ENCODE peak calls at places on chromosome X, in ten cellular contexts. One of them, this sample, is unnamed.

GRCh38 chrX:68112321-68112720 is 321.0 kb downstream of the OPHN1 start:
- DNase-seq in bronchial epithelial cell: no peak
- DNase-seq in mucosa of descending colon: no peak
- DNase-seq in endodermal cell: no peak
- DNase-seq in lower leg skin: no peak
- DNase-seq in cardiac muscle cell: peak
- DNase-seq in dorsolateral prefrontal cortex: no peak
- DNase-seq in PC-3: peak
- DNase-seq in heart left ventricle: no peak
- DNase-seq in HFF-Myc: no peak
- DNase-seq in this sample: no peak

GRCh38 chrX:155068165-155068564 is 2.8 kb downstream of the CMC4 start:
- DNase-seq in endodermal cell: no peak
- DNase-seq in bronchial epithelial cell: peak
- DNase-seq in HFF-Myc: peak
- DNase-seq in cardiac muscle cell: peak
- DNase-seq in lower leg skin: no peak
- DNase-seq in PC-3: peak
- DNase-seq in heart left ventricle: no peak
- DNase-seq in mucosa of descending colon: no peak
- DNase-seq in dorsolateral prefrontal cortex: no peak
- DNase-seq in this sample: peak

GRCh38 chrX:10415704-10416001 is 204.7 kb downstream of the MID1 start:
- DNase-seq in PC-3: peak
- DNase-seq in endodermal cell: no peak
- DNase-seq in mucosa of descending colon: no peak
- DNase-seq in heart left ventricle: no peak
- DNase-seq in dorsolateral prefrontal cortex: no peak
- DNase-seq in cardiac muscle cell: peak
- DNase-seq in HFF-Myc: no peak
- DNase-seq in lower leg skin: no peak
- DNase-seq in bronchial epithelial cell: no peak
- DNase-seq in this sample: no peak

GRCh38 chrX:151713859-151714258 is 2.0 kb upstream of the FATE1 start:
- DNase-seq in dorsolateral prefrontal cortex: no peak
- DNase-seq in endodermal cell: peak
- DNase-seq in lower leg skin: no peak
- DNase-seq in cardiac muscle cell: peak
- DNase-seq in PC-3: peak
- DNase-seq in bronchial epithelial cell: peak
- DNase-seq in heart left ventricle: no peak
- DNase-seq in HFF-Myc: no peak
- DNase-seq in mucosa of descending colon: no peak
- DNase-seq in this sample: no peak

GRCh38 chrX:154020500-154021115 is 906 bp upstream of the IRAK1 start:
- DNase-seq in mucosa of descending colon: peak
- DNase-seq in heart left ventricle: no peak
- DNase-seq in endodermal cell: no peak
- DNase-seq in bronchial epithelial cell: no peak
- DNase-seq in HFF-Myc: no peak
- DNase-seq in lower leg skin: no peak
- DNase-seq in cardiac muscle cell: no peak
- DNase-seq in PC-3: no peak
- DNase-seq in dorsolateral prefrontal cortex: no peak
- DNase-seq in this sample: no peak

GRCh38 chrX:68719181-68719903 is 71.9 kb downstream of the STARD8 start:
- DNase-seq in PC-3: no peak
- DNase-seq in endodermal cell: no peak
- DNase-seq in bronchial epithelial cell: no peak
- DNase-seq in HFF-Myc: no peak
- DNase-seq in mucosa of descending colon: no peak
- DNase-seq in dorsolateral prefrontal cortex: peak
- DNase-seq in lower leg skin: peak
- DNase-seq in cardiac muscle cell: no peak
- DNase-seq in heart left ventricle: no peak
- DNase-seq in this sample: no peak

GRCh38 chrX:150692296-150692695 is 900 bp upstream of the MTMR1 start:
- DNase-seq in PC-3: no peak
- DNase-seq in endodermal cell: no peak
- DNase-seq in cardiac muscle cell: no peak
- DNase-seq in bronchial epithelial cell: no peak
- DNase-seq in dorsolateral prefrontal cortex: no peak
- DNase-seq in HFF-Myc: no peak
- DNase-seq in lower leg skin: no peak
- DNase-seq in heart left ventricle: no peak
- DNase-seq in mucosa of descending colon: no peak
- DNase-seq in this sample: no peak

GRCh38 chrX:149950681-149951080 is 12.4 kb upstream of the EOLA2 start:
- DNase-seq in bronchial epithelial cell: peak
- DNase-seq in heart left ventricle: no peak
- DNase-seq in cardiac muscle cell: peak
- DNase-seq in mucosa of descending colon: no peak
- DNase-seq in HFF-Myc: peak
- DNase-seq in endodermal cell: no peak
- DNase-seq in lower leg skin: no peak
- DNase-seq in PC-3: peak
- DNase-seq in dorsolateral prefrontal cortex: no peak
- DNase-seq in this sample: peak

GRCh38 chrX:108396986-108397385 is 41.2 kb downstream of the COL4A6 start:
- DNase-seq in endodermal cell: no peak
- DNase-seq in PC-3: no peak
- DNase-seq in lower leg skin: no peak
- DNase-seq in HFF-Myc: no peak
- DNase-seq in heart left ventricle: no peak
- DNase-seq in dorsolateral prefrontal cortex: no peak
- DNase-seq in bronchial epithelial cell: peak
- DNase-seq in mucosa of descending colon: no peak
- DNase-seq in cardiac muscle cell: no peak
- DNase-seq in this sample: no peak

GRCh38 chrX:65668362-65669310 is 1.2 kb downstream of the MSN start:
- DNase-seq in mucosa of descending colon: peak
- DNase-seq in lower leg skin: peak
- DNase-seq in cardiac muscle cell: peak
- DNase-seq in dorsolateral prefrontal cortex: peak
- DNase-seq in heart left ventricle: peak
- DNase-seq in bronchial epithelial cell: peak
- DNase-seq in endodermal cell: peak
- DNase-seq in HFF-Myc: no peak
- DNase-seq in PC-3: peak
- DNase-seq in this sample: peak

GRCh38 chrX:64206556-64207162 is 1.2 kb upstream of the AMER1 start:
- DNase-seq in endodermal cell: no peak
- DNase-seq in lower leg skin: no peak
- DNase-seq in bronchial epithelial cell: peak
- DNase-seq in PC-3: no peak
- DNase-seq in heart left ventricle: peak
- DNase-seq in mucosa of descending colon: no peak
- DNase-seq in dorsolateral prefrontal cortex: no peak
- DNase-seq in HFF-Myc: no peak
- DNase-seq in cardiac muscle cell: peak
- DNase-seq in this sample: no peak

GRCh38 chrX:27444093-27444908 is 18.8 kb downstream of the PPP4R3C start:
- DNase-seq in PC-3: no peak
- DNase-seq in mucosa of descending colon: no peak
- DNase-seq in cardiac muscle cell: no peak
- DNase-seq in lower leg skin: no peak
- DNase-seq in endodermal cell: no peak
- DNase-seq in bronchial epithelial cell: no peak
- DNase-seq in heart left ventricle: no peak
- DNase-seq in HFF-Myc: no peak
- DNase-seq in dorsolateral prefrontal cortex: no peak
- DNase-seq in this sample: no peak

GRCh38 chrX:21972721-21973120 is 32.2 kb downstream of the SMS start:
- DNase-seq in bronchial epithelial cell: peak
- DNase-seq in endodermal cell: no peak
- DNase-seq in cardiac muscle cell: peak
- DNase-seq in lower leg skin: no peak
- DNase-seq in dorsolateral prefrontal cortex: no peak
- DNase-seq in PC-3: peak
- DNase-seq in HFF-Myc: no peak
- DNase-seq in heart left ventricle: no peak
- DNase-seq in mucosa of descending colon: no peak
- DNase-seq in this sample: no peak

GRCh38 chrX:149569770-149570169 is 17.5 kb downstream of the MAGEA9B start:
- DNase-seq in PC-3: peak
- DNase-seq in mucosa of descending colon: no peak
- DNase-seq in bronchial epithelial cell: no peak
- DNase-seq in heart left ventricle: no peak
- DNase-seq in endodermal cell: peak
- DNase-seq in lower leg skin: no peak
- DNase-seq in HFF-Myc: no peak
- DNase-seq in dorsolateral prefrontal cortex: no peak
- DNase-seq in cardiac muscle cell: no peak
- DNase-seq in this sample: no peak

GRCh38 chrX:72309297-72310071 is 3.8 kb upstream of the CITED1 start:
- DNase-seq in PC-3: no peak
- DNase-seq in HFF-Myc: no peak
- DNase-seq in bronchial epithelial cell: no peak
- DNase-seq in dorsolateral prefrontal cortex: no peak
- DNase-seq in endodermal cell: no peak
- DNase-seq in lower leg skin: no peak
- DNase-seq in mucosa of descending colon: no peak
- DNase-seq in cardiac muscle cell: peak
- DNase-seq in heart left ventricle: no peak
- DNase-seq in this sample: no peak
- H3K4me3 ChIP-seq in PC-3: peak
- H3K4me3 ChIP-seq in HFF-Myc: no peak
- H3K4me3 ChIP-seq in bronchial epithelial cell: no peak
- H3K4me3 ChIP-seq in dorsolateral prefrontal cortex: peak
- H3K4me3 ChIP-seq in endodermal cell: peak
- H3K4me3 ChIP-seq in lower leg skin: no peak
- H3K4me3 ChIP-seq in mucosa of descending colon: no peak
- H3K4me3 ChIP-seq in cardiac muscle cell: peak
- H3K4me3 ChIP-seq in heart left ventricle: peak
- H3K4me3 ChIP-seq in this sample: peak

DNA sequence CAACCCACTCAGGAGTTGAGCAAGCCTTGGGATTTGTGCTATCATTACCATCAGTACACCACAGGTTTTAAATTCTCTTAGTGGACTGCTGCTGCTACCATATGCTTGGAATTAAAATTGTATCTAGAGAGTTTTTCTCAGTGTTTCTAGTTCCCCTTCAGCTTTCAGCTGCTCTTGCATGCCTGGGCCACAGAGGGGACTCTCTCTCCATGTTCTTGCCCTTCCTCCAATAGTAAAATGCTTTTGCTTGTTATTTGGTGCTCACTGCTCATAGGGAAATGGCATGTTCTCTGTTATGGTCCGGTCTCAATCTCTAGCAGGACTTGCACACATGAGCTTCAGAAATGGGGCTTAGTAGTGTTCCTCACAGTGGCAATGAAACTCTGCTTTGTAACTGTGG is 101.9 kb downstream of the IGSF1 start:
- DNase-seq in mucosa of descending colon: no peak
- DNase-seq in cardiac muscle cell: no peak
- DNase-seq in bronchial epithelial cell: no peak
- DNase-seq in PC-3: no peak
- DNase-seq in heart left ventricle: no peak
- DNase-seq in HFF-Myc: no peak
- DNase-seq in lower leg skin: no peak
- DNase-seq in dorsolateral prefrontal cortex: no peak
- DNase-seq in endodermal cell: peak
- DNase-seq in this sample: no peak
- TF ChIP-seq CTCF in mucosa of descending colon: no peak
- TF ChIP-seq CTCF in cardiac muscle cell: no peak
- TF ChIP-seq CTCF in bronchial epithelial cell: no peak
- TF ChIP-seq CTCF in PC-3: no peak
- TF ChIP-seq CTCF in heart left ventricle: no peak
- TF ChIP-seq CTCF in HFF-Myc: no peak
- TF ChIP-seq CTCF in lower leg skin: no peak
- TF ChIP-seq CTCF in dorsolateral prefrontal cortex: no peak
- TF ChIP-seq CTCF in endodermal cell: peak
- TF ChIP-seq CTCF in this sample: no peak

DNA sequence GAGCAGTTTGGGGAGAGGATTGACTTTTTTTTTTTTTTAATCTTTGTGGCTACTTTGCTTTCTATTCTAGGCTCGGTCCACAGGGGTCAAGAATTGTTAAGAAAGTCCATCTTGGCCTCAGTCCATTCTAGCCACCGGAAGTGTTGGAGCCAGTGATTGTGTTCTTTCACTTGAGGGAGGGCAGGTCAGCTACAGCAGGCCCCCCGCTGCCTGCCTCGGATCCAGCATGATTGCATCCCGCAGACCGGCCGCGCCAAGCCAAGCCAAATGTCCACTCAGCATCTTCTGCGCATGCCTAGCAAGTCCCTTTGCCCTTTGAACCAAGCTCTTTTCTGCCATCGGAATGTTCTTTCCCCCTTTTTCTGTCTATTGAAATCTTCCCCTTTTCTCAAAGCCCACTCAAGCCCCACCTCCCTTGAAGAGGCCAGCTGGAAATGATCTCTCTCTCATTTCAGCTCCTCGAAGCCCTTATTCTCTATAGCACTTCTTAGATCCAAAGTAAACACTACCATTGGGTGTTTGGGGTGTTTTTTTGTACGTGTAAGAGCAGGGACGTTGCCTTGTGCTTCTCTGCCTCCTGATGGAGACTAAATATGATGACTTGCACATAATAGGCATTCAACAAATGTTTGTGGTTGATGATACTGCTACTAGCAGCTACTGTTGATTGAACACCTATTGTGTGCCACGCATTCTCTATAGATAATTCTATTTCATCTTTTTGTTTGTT is 147.8 kb upstream of the BCOR start:
- DNase-seq in cardiac muscle cell: peak
- DNase-seq in heart left ventricle: no peak
- DNase-seq in PC-3: no peak
- DNase-seq in bronchial epithelial cell: peak
- DNase-seq in lower leg skin: no peak
- DNase-seq in mucosa of descending colon: no peak
- DNase-seq in dorsolateral prefrontal cortex: no peak
- DNase-seq in HFF-Myc: no peak
- DNase-seq in endodermal cell: no peak
- DNase-seq in this sample: no peak
- H3K4me3 ChIP-seq in cardiac muscle cell: no peak
- H3K4me3 ChIP-seq in heart left ventricle: peak
- H3K4me3 ChIP-seq in PC-3: no peak
- H3K4me3 ChIP-seq in bronchial epithelial cell: no peak
- H3K4me3 ChIP-seq in lower leg skin: no peak
- H3K4me3 ChIP-seq in mucosa of descending colon: no peak
- H3K4me3 ChIP-seq in dorsolateral prefrontal cortex: no peak
- H3K4me3 ChIP-seq in HFF-Myc: no peak
- H3K4me3 ChIP-seq in endodermal cell: no peak
- H3K4me3 ChIP-seq in this sample: no peak

DNA sequence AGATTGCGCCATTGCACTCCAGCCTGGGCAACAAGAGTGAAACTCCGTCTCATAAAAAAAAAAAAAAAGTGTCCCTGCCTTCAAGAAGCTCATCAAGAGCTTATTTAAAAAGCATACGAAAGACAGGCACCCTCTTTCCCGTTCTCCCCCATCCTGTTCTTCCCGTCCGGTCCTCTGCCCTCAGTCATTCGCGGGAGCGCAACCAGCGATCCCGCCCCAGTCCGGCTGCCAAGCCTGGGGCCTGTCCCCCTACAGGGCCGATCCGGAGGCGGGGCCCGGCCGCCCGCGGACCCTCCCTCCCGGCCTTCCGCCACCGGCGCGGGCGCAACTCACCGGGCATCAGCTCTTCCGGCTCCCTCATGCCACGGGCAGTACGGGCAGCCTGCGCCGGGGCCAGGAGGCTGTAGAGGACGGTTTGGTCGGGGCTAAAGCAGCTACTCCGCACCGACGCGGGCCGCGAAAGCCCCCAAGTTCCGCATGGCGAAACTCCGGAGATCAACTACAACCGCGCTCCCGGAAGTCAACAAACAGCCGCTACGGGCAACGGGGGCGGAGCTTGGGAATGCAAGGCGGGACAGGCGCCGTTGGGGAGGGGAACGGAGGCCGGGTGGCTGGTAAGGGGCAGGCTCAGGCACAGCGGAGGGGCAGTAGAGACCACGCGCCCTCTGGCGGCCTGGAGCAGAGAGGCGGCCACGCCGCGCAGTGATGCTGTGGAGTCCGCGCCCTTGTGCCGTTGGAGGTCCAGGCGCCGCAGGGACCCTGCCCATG is at the start of gene RPGR:
- DNase-seq in PC-3: peak
- DNase-seq in lower leg skin: peak
- DNase-seq in dorsolateral prefrontal cortex: peak
- DNase-seq in heart left ventricle: peak
- DNase-seq in endodermal cell: peak
- DNase-seq in bronchial epithelial cell: peak
- DNase-seq in HFF-Myc: peak
- DNase-seq in cardiac muscle cell: peak
- DNase-seq in mucosa of descending colon: peak
- DNase-seq in this sample: peak
- TF ChIP-seq CTCF in PC-3: peak
- TF ChIP-seq CTCF in lower leg skin: no peak
- TF ChIP-seq CTCF in dorsolateral prefrontal cortex: peak
- TF ChIP-seq CTCF in heart left ventricle: peak
- TF ChIP-seq CTCF in endodermal cell: peak
- TF ChIP-seq CTCF in bronchial epithelial cell: peak
- TF ChIP-seq CTCF in HFF-Myc: peak
- TF ChIP-seq CTCF in cardiac muscle cell: peak
- TF ChIP-seq CTCF in mucosa of descending colon: peak
- TF ChIP-seq CTCF in this sample: peak